ENCODE peak calls at places on chromosomes 16 and 17, in eight cellular contexts. One of them, this sample, is unnamed. For H3K36me3, the result is how much of the 10 kb centered on the place peaks cover.

GRCh38 chr17:75271955-75272847 is 1.2 kb upstream of the MIF4GD start:
- DNase-seq in A673: no peak
- DNase-seq in hepatocyte: no peak
- DNase-seq in CD8-positive, alpha-beta T cell: no peak
- DNase-seq in uterus: no peak
- DNase-seq in OCI-LY7: peak
- DNase-seq in astrocyte: no peak
- DNase-seq in esophagus squamous epithelium: no peak
- DNase-seq in this sample: peak

GRCh38 chr17:1137465-1137894 is 42.3 kb downstream of the ABR start:
- DNase-seq in OCI-LY7: no peak
- DNase-seq in uterus: no peak
- DNase-seq in CD8-positive, alpha-beta T cell: no peak
- DNase-seq in esophagus squamous epithelium: no peak
- DNase-seq in hepatocyte: no peak
- DNase-seq in A673: no peak
- DNase-seq in astrocyte: peak
- DNase-seq in this sample: no peak

GRCh38 chr17:37516131-37516561 is 26.5 kb downstream of the DUSP14 start:
- DNase-seq in CD8-positive, alpha-beta T cell: no peak
- DNase-seq in OCI-LY7: no peak
- DNase-seq in hepatocyte: no peak
- DNase-seq in astrocyte: peak
- DNase-seq in uterus: no peak
- DNase-seq in A673: no peak
- DNase-seq in esophagus squamous epithelium: no peak
- DNase-seq in this sample: no peak

GRCh38 chr17:71057448-71057847 is 888.1 kb downstream of the KCNJ2 start:
- DNase-seq in astrocyte: no peak
- DNase-seq in A673: no peak
- DNase-seq in hepatocyte: no peak
- DNase-seq in CD8-positive, alpha-beta T cell: no peak
- DNase-seq in uterus: no peak
- DNase-seq in OCI-LY7: no peak
- DNase-seq in esophagus squamous epithelium: no peak
- DNase-seq in this sample: no peak

GRCh38 chr16:83928341-83929055 is 24.5 kb upstream of the OSGIN1 start:
- DNase-seq in hepatocyte: peak
- DNase-seq in A673: no peak
- DNase-seq in OCI-LY7: no peak
- DNase-seq in CD8-positive, alpha-beta T cell: no peak
- DNase-seq in esophagus squamous epithelium: no peak
- DNase-seq in astrocyte: peak
- DNase-seq in uterus: no peak
- DNase-seq in this sample: no peak

GRCh38 chr17:44235583-44235936 is 16.1 kb upstream of the UBTF start:
- DNase-seq in esophagus squamous epithelium: no peak
- DNase-seq in OCI-LY7: no peak
- DNase-seq in astrocyte: peak
- DNase-seq in uterus: no peak
- DNase-seq in A673: no peak
- DNase-seq in hepatocyte: no peak
- DNase-seq in CD8-positive, alpha-beta T cell: no peak
- DNase-seq in this sample: no peak

GRCh38 chr17:7483238-7484066 is 714 bp upstream of the POLR2A start:
- DNase-seq in OCI-LY7: peak
- DNase-seq in hepatocyte: peak
- DNase-seq in uterus: peak
- DNase-seq in astrocyte: peak
- DNase-seq in esophagus squamous epithelium: peak
- DNase-seq in CD8-positive, alpha-beta T cell: peak
- DNase-seq in A673: peak
- DNase-seq in this sample: peak

GRCh38 chr17:10613775-10614513 is 43.2 kb downstream of the MYH3 start:
- DNase-seq in uterus: no peak
- DNase-seq in esophagus squamous epithelium: no peak
- DNase-seq in hepatocyte: no peak
- DNase-seq in CD8-positive, alpha-beta T cell: no peak
- DNase-seq in astrocyte: no peak
- DNase-seq in A673: no peak
- DNase-seq in OCI-LY7: no peak
- DNase-seq in this sample: no peak

GRCh38 chr17:50289268-50289667 is 15.0 kb downstream of the TMEM92 start:
- DNase-seq in A673: no peak
- DNase-seq in OCI-LY7: no peak
- DNase-seq in esophagus squamous epithelium: no peak
- DNase-seq in astrocyte: no peak
- DNase-seq in hepatocyte: no peak
- DNase-seq in uterus: peak
- DNase-seq in CD8-positive, alpha-beta T cell: no peak
- DNase-seq in this sample: no peak

GRCh38 chr17:50292465-50292864 is 18.2 kb downstream of the TMEM92 start:
- DNase-seq in CD8-positive, alpha-beta T cell: no peak
- DNase-seq in OCI-LY7: no peak
- DNase-seq in astrocyte: no peak
- DNase-seq in hepatocyte: no peak
- DNase-seq in uterus: no peak
- DNase-seq in esophagus squamous epithelium: no peak
- DNase-seq in A673: no peak
- DNase-seq in this sample: no peak

GRCh38 chr17:50285941-50286340 is 11.7 kb downstream of the TMEM92 start:
- DNase-seq in hepatocyte: no peak
- DNase-seq in A673: no peak
- DNase-seq in uterus: no peak
- DNase-seq in OCI-LY7: no peak
- DNase-seq in astrocyte: no peak
- DNase-seq in esophagus squamous epithelium: no peak
- DNase-seq in CD8-positive, alpha-beta T cell: no peak
- DNase-seq in this sample: no peak

GRCh38 chr17:50288306-50288705 is 14.0 kb downstream of the TMEM92 start:
- DNase-seq in esophagus squamous epithelium: no peak
- DNase-seq in A673: no peak
- DNase-seq in hepatocyte: no peak
- DNase-seq in astrocyte: no peak
- DNase-seq in uterus: no peak
- DNase-seq in CD8-positive, alpha-beta T cell: no peak
- DNase-seq in OCI-LY7: no peak
- DNase-seq in this sample: no peak

GRCh38 chr17:50290074-50290702 is 15.9 kb downstream of the TMEM92 start:
- DNase-seq in esophagus squamous epithelium: no peak
- DNase-seq in hepatocyte: peak
- DNase-seq in CD8-positive, alpha-beta T cell: no peak
- DNase-seq in astrocyte: peak
- DNase-seq in OCI-LY7: no peak
- DNase-seq in uterus: peak
- DNase-seq in A673: peak
- DNase-seq in this sample: peak
- H3K4me3 ChIP-seq in esophagus squamous epithelium: peak
- H3K4me3 ChIP-seq in hepatocyte: no peak
- H3K4me3 ChIP-seq in CD8-positive, alpha-beta T cell: no peak
- H3K4me3 ChIP-seq in astrocyte: peak
- H3K4me3 ChIP-seq in OCI-LY7: no peak
- H3K4me3 ChIP-seq in uterus: no peak
- H3K4me3 ChIP-seq in A673: no peak
- H3K4me3 ChIP-seq in this sample: no peak

GRCh38 chr16:85682516-85682915 is 6.2 kb downstream of the GINS2 start:
- DNase-seq in esophagus squamous epithelium: no peak
- DNase-seq in CD8-positive, alpha-beta T cell: no peak
- DNase-seq in A673: no peak
- DNase-seq in OCI-LY7: no peak
- DNase-seq in hepatocyte: no peak
- DNase-seq in astrocyte: no peak
- DNase-seq in uterus: no peak
- DNase-seq in this sample: no peak
- H3K36me3 ChIP-seq in esophagus squamous epithelium: under half
- H3K36me3 ChIP-seq in CD8-positive, alpha-beta T cell: under half
- H3K36me3 ChIP-seq in A673: half or more
- H3K36me3 ChIP-seq in OCI-LY7: half or more
- H3K36me3 ChIP-seq in hepatocyte: under half
- H3K36me3 ChIP-seq in astrocyte: under half
- H3K36me3 ChIP-seq in uterus: under half
- H3K36me3 ChIP-seq in this sample: under half

GRCh38 chr17:82372591-82373452 is 1.3 kb downstream of the UTS2R start:
- DNase-seq in hepatocyte: no peak
- DNase-seq in OCI-LY7: no peak
- DNase-seq in CD8-positive, alpha-beta T cell: no peak
- DNase-seq in A673: peak
- DNase-seq in esophagus squamous epithelium: no peak
- DNase-seq in astrocyte: no peak
- DNase-seq in uterus: no peak
- DNase-seq in this sample: no peak
- H3K27ac ChIP-seq in hepatocyte: no peak
- H3K27ac ChIP-seq in OCI-LY7: no peak
- H3K27ac ChIP-seq in CD8-positive, alpha-beta T cell: no peak
- H3K27ac ChIP-seq in A673: peak
- H3K27ac ChIP-seq in esophagus squamous epithelium: no peak
- H3K27ac ChIP-seq in astrocyte: no peak
- H3K27ac ChIP-seq in uterus: no peak
- H3K27ac ChIP-seq in this sample: no peak

GRCh38 chr17:60138769-60139437 is 10.9 kb upstream of the CA4 start:
- DNase-seq in hepatocyte: no peak
- DNase-seq in esophagus squamous epithelium: no peak
- DNase-seq in uterus: no peak
- DNase-seq in CD8-positive, alpha-beta T cell: no peak
- DNase-seq in A673: no peak
- DNase-seq in OCI-LY7: no peak
- DNase-seq in astrocyte: no peak
- DNase-seq in this sample: no peak
- H3K4me3 ChIP-seq in hepatocyte: no peak
- H3K4me3 ChIP-seq in esophagus squamous epithelium: no peak
- H3K4me3 ChIP-seq in uterus: no peak
- H3K4me3 ChIP-seq in CD8-positive, alpha-beta T cell: no peak
- H3K4me3 ChIP-seq in A673: no peak
- H3K4me3 ChIP-seq in OCI-LY7: no peak
- H3K4me3 ChIP-seq in astrocyte: no peak
- H3K4me3 ChIP-seq in this sample: no peak

GRCh38 chr17:46071796-46072195 is 72.7 kb downstream of the STH start:
- DNase-seq in CD8-positive, alpha-beta T cell: no peak
- DNase-seq in OCI-LY7: no peak
- DNase-seq in astrocyte: no peak
- DNase-seq in uterus: no peak
- DNase-seq in esophagus squamous epithelium: no peak
- DNase-seq in A673: no peak
- DNase-seq in hepatocyte: no peak
- DNase-seq in this sample: no peak

GRCh38 chr17:46074540-46074939 is 75.5 kb downstream of the STH start:
- DNase-seq in uterus: no peak
- DNase-seq in OCI-LY7: no peak
- DNase-seq in A673: no peak
- DNase-seq in esophagus squamous epithelium: no peak
- DNase-seq in hepatocyte: no peak
- DNase-seq in CD8-positive, alpha-beta T cell: no peak
- DNase-seq in astrocyte: no peak
- DNase-seq in this sample: no peak

GRCh38 chr17:46078675-46079074 is 79.6 kb downstream of the STH start:
- DNase-seq in uterus: no peak
- DNase-seq in OCI-LY7: no peak
- DNase-seq in hepatocyte: no peak
- DNase-seq in astrocyte: no peak
- DNase-seq in CD8-positive, alpha-beta T cell: no peak
- DNase-seq in esophagus squamous epithelium: no peak
- DNase-seq in A673: no peak
- DNase-seq in this sample: no peak

GRCh38 chr17:46072998-46073397 is 73.9 kb downstream of the STH start:
- DNase-seq in esophagus squamous epithelium: no peak
- DNase-seq in CD8-positive, alpha-beta T cell: no peak
- DNase-seq in OCI-LY7: no peak
- DNase-seq in astrocyte: peak
- DNase-seq in uterus: no peak
- DNase-seq in A673: no peak
- DNase-seq in hepatocyte: no peak
- DNase-seq in this sample: no peak
- H3K36me3 ChIP-seq in esophagus squamous epithelium: under half
- H3K36me3 ChIP-seq in CD8-positive, alpha-beta T cell: under half
- H3K36me3 ChIP-seq in OCI-LY7: half or more
- H3K36me3 ChIP-seq in astrocyte: under half
- H3K36me3 ChIP-seq in uterus: under half
- H3K36me3 ChIP-seq in A673: under half
- H3K36me3 ChIP-seq in hepatocyte: under half
- H3K36me3 ChIP-seq in this sample: under half

DNA sequence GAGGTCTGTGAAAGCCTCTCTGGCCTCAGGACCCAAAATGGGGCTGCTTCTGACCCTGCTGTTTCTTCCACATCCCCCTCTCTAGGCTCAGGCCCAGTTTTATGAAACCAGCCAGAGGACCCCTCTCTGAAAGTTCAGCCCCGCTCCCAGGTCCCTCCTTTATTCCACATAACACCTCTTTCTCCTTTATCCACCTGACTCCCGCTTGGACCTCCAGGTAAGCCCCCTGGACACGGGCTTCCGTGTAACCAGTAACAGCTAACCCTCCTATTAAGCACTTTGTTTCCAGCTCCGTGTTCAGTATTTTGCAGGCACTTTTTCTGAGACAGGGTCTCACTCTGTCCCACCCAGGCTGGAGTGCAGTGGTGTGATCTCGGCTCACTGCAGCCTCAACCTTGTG is 37.4 kb downstream of the PSME3IP1 start:
- DNase-seq in CD8-positive, alpha-beta T cell: no peak
- DNase-seq in hepatocyte: no peak
- DNase-seq in astrocyte: no peak
- DNase-seq in uterus: no peak
- DNase-seq in A673: no peak
- DNase-seq in esophagus squamous epithelium: no peak
- DNase-seq in OCI-LY7: no peak
- DNase-seq in this sample: no peak
- H3K27ac ChIP-seq in CD8-positive, alpha-beta T cell: no peak
- H3K27ac ChIP-seq in hepatocyte: no peak
- H3K27ac ChIP-seq in astrocyte: no peak
- H3K27ac ChIP-seq in uterus: peak
- H3K27ac ChIP-seq in A673: peak
- H3K27ac ChIP-seq in esophagus squamous epithelium: peak
- H3K27ac ChIP-seq in OCI-LY7: peak
- H3K27ac ChIP-seq in this sample: peak

GRCh38 chr17:33046361-33047255 is 55.0 kb downstream of the SPACA3 start:
- DNase-seq in astrocyte: no peak
- DNase-seq in uterus: no peak
- DNase-seq in esophagus squamous epithelium: no peak
- DNase-seq in OCI-LY7: no peak
- DNase-seq in CD8-positive, alpha-beta T cell: no peak
- DNase-seq in hepatocyte: no peak
- DNase-seq in A673: no peak
- DNase-seq in this sample: no peak
- H3K4me3 ChIP-seq in astrocyte: no peak
- H3K4me3 ChIP-seq in uterus: no peak
- H3K4me3 ChIP-seq in esophagus squamous epithelium: no peak
- H3K4me3 ChIP-seq in OCI-LY7: no peak
- H3K4me3 ChIP-seq in CD8-positive, alpha-beta T cell: no peak
- H3K4me3 ChIP-seq in hepatocyte: no peak
- H3K4me3 ChIP-seq in A673: no peak
- H3K4me3 ChIP-seq in this sample: no peak